ENCODE peak calls at places on chromosome 18, in seven cellular contexts. H is frontal cortex; Q is colonic mucosa; I is activated naive CD8-positive, alpha-beta T cell treated with anti-CD3 and anti-CD28 coated beads, Interleukin-2, amount 50 U/mL, for 16 hours; V is NCI-H2081; T is nephron progenitor cell; F is spleen. W is an unnamed sample.

GRCh38 chr18:62323483-62324354 is 1.4 kb upstream of the TNFRSF11A start:
- DNase-seq in H (no peak), Q (no peak), I (no peak), V (no peak), T (no peak), F (no peak), W (no peak)

GRCh38 chr18:44859263-44859662 is 178.6 kb downstream of the SETBP1 start:
- DNase-seq in H (no peak), Q (no peak), I (no peak), V (no peak), T (no peak), F (no peak), W (no peak)

GRCh38 chr18:32271649-32272324 is 81.9 kb downstream of the MEP1B start:
- DNase-seq in H (peak; percentile 10), Q (no peak), I (no peak), V (peak; percentile 19), T (peak; percentile 42), F (no peak), W (no peak)

GRCh38 chr18:76401496-76401895 is 93.5 kb downstream of the ZNF516 start:
- DNase-seq in H (no peak), Q (no peak), I (no peak), V (no peak), T (no peak), F (no peak), W (no peak)

GRCh38 chr18:13246121-13246520 is 27.6 kb downstream of the LDLRAD4 start:
- DNase-seq in H (no peak), Q (no peak), I (no peak), V (no peak), T (no peak), F (no peak), W (no peak)

GRCh38 chr18:39489426-39489825 is 1923.8 kb upstream of the CELF4 start:
- DNase-seq in H (no peak), Q (no peak), I (no peak), V (no peak), T (no peak), F (no peak), W (no peak)

GRCh38 chr18:23684515-23685197 is 4.6 kb upstream of the LAMA3 start:
- DNase-seq in H (no peak), Q (no peak), I (no peak), V (peak; percentile 7), T (no peak), F (no peak), W (no peak)

GRCh38 chr18:51342815-51343214 is 145.3 kb upstream of the MEX3C start:
- DNase-seq in H (no peak), Q (no peak), I (no peak), V (no peak), T (no peak), F (no peak), W (no peak)

GRCh38 chr18:50273203-50274043 is 7.1 kb upstream of the CFAP53 start:
- DNase-seq in H (no peak), Q (no peak), I (no peak), V (no peak), T (no peak), F (no peak), W (no peak)

GRCh38 chr18:70491734-70492348 is 203.0 kb downstream of the SOCS6 start:
- DNase-seq in H (peak; percentile 42), Q (peak; percentile 76), I (no peak), V (peak; percentile 53), T (peak; percentile 73), F (no peak), W (no peak)

GRCh38 chr18:2881490-2882195 is 34.8 kb downstream of the EMILIN2 start:
- DNase-seq in H (no peak), Q (no peak), I (no peak), V (no peak), T (peak; percentile 31), F (no peak), W (no peak)

GRCh38 chr18:76565238-76566173 is 70.5 kb upstream of the ZNF516 start:
- DNase-seq in H (peak; percentile 44), Q (peak; percentile 58), I (no peak), V (no peak), T (peak; percentile 73), F (peak; percentile 84), W (peak; percentile 23)

GRCh38 chr18:48111547-48111946 is 181.1 kb upstream of the SMAD2 start:
- DNase-seq in H (no peak), Q (no peak), I (no peak), V (no peak), T (no peak), F (no peak), W (no peak)

GRCh38 chr18:59740131-59740530 is 42.9 kb upstream of the CCBE1 start:
- DNase-seq in H (no peak), Q (no peak), I (no peak), V (no peak), T (no peak), F (no peak), W (no peak)

GRCh38 chr18:60656563-60656962 is 284.0 kb upstream of the MC4R start:
- DNase-seq in H (no peak), Q (no peak), I (no peak), V (no peak), T (no peak), F (no peak), W (no peak)

GRCh38 chr18:62030091-62030985 is 137.5 kb upstream of the RNF152 start:
- DNase-seq in H (no peak), Q (no peak), I (no peak), V (no peak), T (no peak), F (no peak), W (no peak)

GRCh38 chr18:8890957-8891464 is 185.7 kb downstream of the MTCL1 start:
- DNase-seq in H (no peak), Q (no peak), I (no peak), V (no peak), T (peak; percentile 14), F (no peak), W (no peak)

GRCh38 chr18:64566461-64566860 is 417.6 kb upstream of the LINC00305 start:
- DNase-seq in H (no peak), Q (no peak), I (no peak), V (no peak), T (no peak), F (no peak), W (no peak)

GRCh38 chr18:59189746-59190145 is 30.2 kb upstream of the GRP start:
- DNase-seq in H (no peak), Q (no peak), I (no peak), V (no peak), T (no peak), F (no peak), W (no peak)

GRCh38 chr18:75220786-75221355 is 10.3 kb downstream of the TSHZ1 start:
- DNase-seq in H (no peak), Q (no peak), I (no peak), V (peak; percentile 34), T (no peak), F (no peak), W (no peak)